ENCODE peak calls at places on chromosomes 7 and 10, in eight cellular contexts. Z is stimulated activated CD8-positive, alpha-beta memory T cell treated with anti-CD3 and anti-CD28 coated beads, Interleukin-2, amount 100 ng/mL, for 1 hour; R is WTC11; A is GM10248; S is substantia nigra; L is RWPE1; M is stimulated activated CD4-positive, alpha-beta T cell treated with anti-CD3 and anti-CD28 coated beads, TNF-alpha, amount 100 ng/mL, for 4 hours; X is LoVo. Q is an unnamed sample.

GRCh38 chr10:15334650-15335323 is 36.3 kb downstream of the FAM171A1 start:
- DNase-seq in Z (no peak), R (no peak), A (no peak), S (no peak), L (no peak), M (no peak), X (no peak), Q (no peak)

GRCh38 chr10:86229811-86230409 is 136.7 kb downstream of the GRID1 start:
- DNase-seq in Z (no peak), R (no peak), A (no peak), S (no peak), L (no peak), M (no peak), X (no peak), Q (no peak)

GRCh38 chr10:23381298-23381697 is 36.7 kb upstream of the C10orf67 start:
- DNase-seq in Z (no peak), R (no peak), A (no peak), S (no peak), L (no peak), M (no peak), X (no peak), Q (no peak)

GRCh38 chr10:116752969-116753665 is 10.8 kb upstream of the HSPA12A start:
- DNase-seq in Z (no peak), R (no peak), A (no peak), S (peak; percentile 78), L (no peak), M (no peak), X (no peak), Q (no peak)

GRCh38 chr10:24449769-24450310 is 240.9 kb downstream of the KIAA1217 start:
- DNase-seq in Z (no peak), R (no peak), A (no peak), S (no peak), L (no peak), M (no peak), X (no peak), Q (no peak)

GRCh38 chr7:108055541-108056135 is 52.7 kb upstream of the LAMB1 start:
- DNase-seq in Z (no peak), R (no peak), A (no peak), S (no peak), L (no peak), M (no peak), X (no peak), Q (no peak)

GRCh38 chr7:66039094-66039493 is 36.5 kb upstream of the ASL start:
- DNase-seq in Z (no peak), R (no peak), A (no peak), S (no peak), L (no peak), M (no peak), X (no peak), Q (no peak)

GRCh38 chr10:50992356-50992866 is 81.9 kb upstream of the PRKG1 start:
- DNase-seq in Z (no peak), R (peak; percentile 20), A (no peak), S (no peak), L (no peak), M (no peak), X (no peak), Q (no peak)

GRCh38 chr10:70367195-70367796 is 15.1 kb downstream of the LRRC20 start:
- DNase-seq in Z (no peak), R (no peak), A (no peak), S (no peak), L (peak; percentile 28), M (no peak), X (no peak), Q (no peak)

GRCh38 chr10:107546239-107546638 is 381.7 kb upstream of the SORCS1 start:
- DNase-seq in Z (no peak), R (no peak), A (no peak), S (no peak), L (peak; percentile 89), M (no peak), X (no peak), Q (no peak)

GRCh38 chr10:92242910-92243671 is 47.8 kb downstream of the CPEB3 start:
- DNase-seq in Z (no peak), R (peak; percentile 40), A (peak; percentile 42), S (peak; percentile 77), L (peak; percentile 60), M (no peak), X (peak; percentile 50), Q (peak; percentile 22)

GRCh38 chr7:39987641-39988347 is 37.7 kb downstream of the CDK13 start:
- DNase-seq in Z (no peak), R (no peak), A (no peak), S (no peak), L (no peak), M (no peak), X (no peak), Q (no peak)

GRCh38 chr7:22814261-22815208 is 8.1 kb downstream of the TOMM7 start:
- DNase-seq in Z (no peak), R (no peak), A (no peak), S (no peak), L (peak; percentile 43), M (no peak), X (no peak), Q (peak; percentile 6)

GRCh38 chr10:27383595-27384542 is 120.2 kb upstream of the RAB18 start:
- DNase-seq in Z (no peak), R (no peak), A (no peak), S (no peak), L (peak; percentile 48), M (no peak), X (peak; percentile 56), Q (no peak)

GRCh38 chr10:103759100-103759781 is 96.1 kb downstream of the SH3PXD2A start:
- DNase-seq in Z (no peak), R (no peak), A (peak; percentile 52), S (peak; percentile 63), L (peak; percentile 74), M (no peak), X (no peak), Q (peak; percentile 19)

GRCh38 chr10:11551915-11552602 is 59.4 kb downstream of the USP6NL start:
- DNase-seq in Z (no peak), R (no peak), A (no peak), S (no peak), L (peak; percentile 65), M (no peak), X (peak; percentile 68), Q (peak; percentile 47)

GRCh38 chr10:104345941-104346340 is 7.7 kb upstream of the ITPRIP start:
- DNase-seq in Z (no peak), R (no peak), A (no peak), S (no peak), L (no peak), M (no peak), X (no peak), Q (no peak)

GRCh38 chr7:151724920-151725584 is 151.9 kb downstream of the PRKAG2 start:
- DNase-seq in Z (no peak), R (no peak), A (no peak), S (no peak), L (no peak), M (no peak), X (no peak), Q (no peak)

GRCh38 chr7:101166909-101167644 is 1.7 kb upstream of the VGF start:
- DNase-seq in Z (no peak), R (peak; percentile 73), A (no peak), S (no peak), L (no peak), M (no peak), X (no peak), Q (no peak)

GRCh38 chr10:30747633-30748032 is 118.1 kb upstream of the LYZL2 start:
- DNase-seq in Z (no peak), R (no peak), A (no peak), S (no peak), L (no peak), M (peak; percentile 16), X (no peak), Q (peak; percentile 24)

GRCh38 chr10:44399478-44400451 is 14.9 kb upstream of the CXCL12 start:
- DNase-seq in Z (no peak), R (no peak), A (no peak), S (no peak), L (no peak), M (no peak), X (no peak), Q (peak; percentile 9)

GRCh38 chr10:97916586-97916985 is 66.9 kb downstream of the GOLGA7B start:
- DNase-seq in Z (no peak), R (no peak), A (no peak), S (peak; percentile 16), L (no peak), M (no peak), X (no peak), Q (no peak)

GRCh38 chr10:1152386-1153252 is 96.4 kb downstream of the WDR37 start:
- DNase-seq in Z (no peak), R (no peak), A (no peak), S (no peak), L (no peak), M (no peak), X (no peak), Q (no peak)

GRCh38 chr10:89659185-89660131 is 14.4 kb upstream of the PANK1 start:
- DNase-seq in Z (no peak), R (no peak), A (no peak), S (no peak), L (no peak), M (no peak), X (no peak), Q (peak; percentile 63)

GRCh38 chr7:48148311-48148710 is 22.9 kb upstream of the ABCA13 start:
- DNase-seq in Z (no peak), R (no peak), A (no peak), S (no peak), L (no peak), M (no peak), X (peak; percentile 32), Q (no peak)